ENCODE peak calls at places on chromosomes 11 and 22, in four cellular contexts. K is right atrium auricular region, Z is mesenchymal stem cell, R is neuronal stem cell. C is an unnamed sample.

GRCh38 chr11:66619080-66619554 is 2.7 kb downstream of the RBM14 start:
- DNase-seq in Z (peak), R (no peak), K (no peak), C (peak)

GRCh38 chr22:44497904-44498242 is at the start of gene RTL6:
- DNase-seq in R (no peak), K (no peak), Z (no peak), C (no peak)

GRCh38 chr11:115267228-115267627 is 237.0 kb downstream of the CADM1 start:
- DNase-seq in Z (no peak), R (no peak), K (no peak), C (no peak)

GRCh38 chr11:65539401-65540289 is 14.8 kb downstream of the SCYL1 start:
- DNase-seq in Z (no peak), K (no peak), R (no peak), C (no peak)

GRCh38 chr11:120793806-120794479 is 230.0 kb upstream of the TBCEL start:
- DNase-seq in Z (no peak), K (no peak), R (no peak), C (no peak)

GRCh38 chr22:17120281-17120680 is 879 bp downstream of the TMEM121B start:
- DNase-seq in Z (peak), R (peak), K (no peak), C (peak)

GRCh38 chr11:112401036-112401769 is 140.5 kb upstream of the PLET1 start:
- DNase-seq in K (no peak), Z (no peak), R (no peak), C (no peak)

GRCh38 chr11:75265851-75266531 is 25.4 kb downstream of the TPBGL start:
- DNase-seq in Z (no peak), K (no peak), R (no peak), C (peak)

GRCh38 chr11:44579172-44579804 is 13.8 kb downstream of the CD82 start:
- DNase-seq in K (no peak), R (no peak), Z (no peak), C (no peak)

GRCh38 chr11:82527185-82527584 is 206.5 kb downstream of the FAM181B start:
- DNase-seq in R (no peak), Z (no peak), K (no peak), C (no peak)

GRCh38 chr11:121965330-121965729 is 150.7 kb downstream of the BLID start:
- DNase-seq in K (no peak), Z (peak), R (no peak), C (peak)

GRCh38 chr11:200224-201003 is 6.8 kb downstream of the BET1L start:
- DNase-seq in R (no peak), Z (no peak), K (no peak), C (no peak)

GRCh38 chr11:44096360-44097188 is 1.1 kb downstream of the EXT2 start:
- DNase-seq in K (no peak), Z (peak), R (no peak), C (peak)

GRCh38 chr11:35951659-35952058 is 7.8 kb downstream of the LDLRAD3 start:
- DNase-seq in K (no peak), Z (no peak), R (no peak), C (no peak)

GRCh38 chr11:134533511-134533910 is 121.5 kb upstream of the B3GAT1 start:
- DNase-seq in R (no peak), Z (no peak), K (no peak), C (no peak)

GRCh38 chr22:44188986-44189630 is 8.4 kb downstream of the PARVG start:
- DNase-seq in K (no peak), Z (no peak), R (no peak), C (no peak)

GRCh38 chr11:44212128-44212527 is 97.8 kb downstream of the ALX4 start:
- DNase-seq in K (no peak), Z (no peak), R (no peak), C (no peak)

GRCh38 chr22:49099496-49100124 is 728.1 kb downstream of the BRD1 start:
- DNase-seq in K (no peak), R (no peak), Z (no peak), C (no peak)

GRCh38 chr11:28743101-28743550 is 634.9 kb downstream of the METTL15 start:
- DNase-seq in Z (peak), R (no peak), K (no peak), C (peak)

GRCh38 chr11:44899959-44900358 is 50.7 kb downstream of the TP53I11 start:
- DNase-seq in Z (peak), K (no peak), R (no peak), C (peak)

GRCh38 chr11:11290354-11290753 is 62.7 kb downstream of the CSNK2A3 start:
- DNase-seq in Z (no peak), R (no peak), K (no peak), C (no peak)

GRCh38 chr22:35547993-35548761 is 7.5 kb downstream of the RASD2 start:
- DNase-seq in K (no peak), R (no peak), Z (peak), C (no peak)

GRCh38 chr11:69297926-69298777 is 4.2 kb downstream of the MYEOV start:
- DNase-seq in R (no peak), Z (peak), K (peak), C (peak)

GRCh38 chr11:69295995-69296889 is 2.3 kb downstream of the MYEOV start:
- DNase-seq in Z (peak), R (no peak), K (peak), C (peak)

GRCh38 chr11:69297225-69297925 is 3.4 kb downstream of the MYEOV start:
- DNase-seq in K (peak), R (no peak), Z (peak), C (peak)

GRCh38 chr11:69295079-69295994 is 1.4 kb downstream of the MYEOV start:
- DNase-seq in K (no peak), Z (no peak), R (no peak), C (no peak)

DNA sequence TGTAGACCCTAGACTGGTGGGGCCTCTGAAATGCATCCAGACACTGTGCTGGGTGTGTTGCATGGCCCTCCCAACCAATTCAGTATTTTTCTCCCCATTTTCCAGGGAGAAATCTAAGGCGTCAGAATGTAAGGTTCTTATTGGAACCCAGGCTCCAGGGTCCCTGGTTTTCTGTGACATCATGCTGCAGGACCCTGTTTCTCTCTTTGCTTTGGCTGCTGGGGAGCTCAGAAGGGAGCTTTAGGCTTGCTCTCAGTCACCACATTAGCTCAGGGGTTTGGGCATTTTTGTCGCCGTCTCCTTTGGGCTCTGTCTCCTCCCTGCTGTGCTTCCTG is 2.9 kb downstream of the MYEOV start:
- DNase-seq in R (no peak), Z (no peak), K (no peak), C (no peak)
- H3K4me3 ChIP-seq in R (no peak), Z (no peak), K (no peak), C (peak)

GRCh38 chr11:17389205-17389956 is 922 bp upstream of the KCNJ11 start:
- DNase-seq in K (no peak), Z (peak), R (peak), C (peak)
- H3K4me3 ChIP-seq in K (peak), Z (peak), R (peak), C (peak)

GRCh38 chr11:47235163-47235562 is 13.5 kb downstream of the ACP2 start:
- DNase-seq in K (no peak), Z (no peak), R (no peak), C (no peak)

GRCh38 chr11:47233051-47233450 is 15.6 kb downstream of the ACP2 start:
- DNase-seq in K (no peak), Z (no peak), R (no peak), C (no peak)

GRCh38 chr11:47236482-47236881 is 12.1 kb downstream of the ACP2 start:
- DNase-seq in K (no peak), R (no peak), Z (peak), C (peak)

GRCh38 chr11:47233989-47234668 is 14.5 kb downstream of the ACP2 start:
- DNase-seq in K (no peak), R (no peak), Z (peak), C (peak)

GRCh38 chr11:47234669-47235075 is 13.9 kb downstream of the ACP2 start:
- DNase-seq in K (no peak), R (no peak), Z (no peak), C (peak)
- H3K4me3 ChIP-seq in K (no peak), R (no peak), Z (no peak), C (no peak)

DNA sequence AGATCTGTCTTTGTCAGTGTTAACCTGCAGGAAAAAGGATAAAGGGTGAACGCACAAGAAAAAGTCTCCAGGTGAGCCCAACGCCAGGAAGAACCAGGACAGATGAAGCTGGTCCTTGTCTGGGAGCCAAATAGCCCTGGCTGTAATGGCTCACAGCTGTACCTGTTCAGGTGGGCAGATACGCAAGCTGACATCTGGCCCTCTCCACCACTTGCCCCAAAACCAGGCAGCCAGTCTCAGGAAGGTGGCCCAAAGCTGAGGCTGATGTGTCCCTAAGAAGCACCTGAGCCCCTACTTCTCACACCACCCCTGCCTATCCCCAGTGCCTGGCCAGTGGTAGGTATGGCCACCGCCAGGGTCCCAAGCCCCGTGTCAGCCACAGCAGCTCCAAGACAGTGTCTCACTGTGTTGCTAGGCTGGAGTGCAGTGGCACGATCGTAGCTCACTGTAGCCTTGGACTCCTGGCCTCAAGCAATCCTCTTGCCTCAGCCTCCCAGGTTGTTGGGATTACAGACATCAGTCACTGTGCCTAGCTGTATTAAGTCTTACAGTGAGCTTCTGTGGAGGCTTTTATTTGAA is 14.8 kb downstream of the TOP3B start:
- DNase-seq in Z (no peak), K (no peak), R (no peak), C (no peak)
- H3K4me3 ChIP-seq in Z (no peak), K (no peak), R (no peak), C (no peak)

DNA sequence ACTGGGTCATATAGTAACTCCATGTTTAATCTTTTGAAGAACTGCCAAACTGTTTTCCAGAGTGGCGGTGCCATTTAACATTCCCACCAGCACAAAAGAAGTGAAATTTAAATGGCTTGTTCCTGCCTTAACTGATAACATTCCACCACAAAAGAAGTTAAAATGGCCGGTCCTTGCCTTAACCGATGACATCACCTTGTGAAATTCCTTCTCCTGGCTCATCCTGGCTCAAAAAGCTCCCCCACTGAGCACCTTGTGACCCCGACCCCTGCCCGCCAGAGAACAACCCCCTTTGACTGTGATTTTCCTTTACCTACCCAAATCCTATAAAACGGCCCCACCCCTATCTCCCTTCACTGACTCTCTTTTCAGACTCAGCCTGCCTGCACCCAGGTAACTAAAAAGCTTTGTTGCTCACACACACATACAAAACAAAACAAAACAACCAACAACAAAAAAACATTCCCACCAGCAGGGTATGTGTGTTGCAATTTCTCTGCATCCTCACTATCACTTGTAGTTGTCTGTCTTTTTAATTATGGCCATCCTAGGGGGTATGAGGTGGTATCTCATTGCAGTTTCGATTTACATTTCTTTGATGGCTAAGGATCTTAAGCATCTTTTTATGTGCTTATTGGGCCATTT is 109.0 kb downstream of the FAR1 start:
- DNase-seq in Z (no peak), R (no peak), K (no peak), C (no peak)
- H3K4me3 ChIP-seq in Z (no peak), R (no peak), K (no peak), C (no peak)

GRCh38 chr22:30307026-30307574 is 17.8 kb upstream of the CASTOR1 start:
- DNase-seq in R (no peak), K (no peak), Z (no peak), C (no peak)

GRCh38 chr22:30306629-30307016 is 17.3 kb upstream of the CASTOR1 start:
- DNase-seq in K (no peak), R (no peak), Z (no peak), C (no peak)

GRCh38 chr22:30304495-30305244 is 15.4 kb upstream of the CASTOR1 start:
- DNase-seq in R (no peak), K (no peak), Z (no peak), C (no peak)

GRCh38 chr22:30305906-30306628 is 16.8 kb upstream of the CASTOR1 start:
- DNase-seq in Z (no peak), R (no peak), K (no peak), C (no peak)

GRCh38 chr22:30305519-30305905 is 16.2 kb upstream of the CASTOR1 start:
- DNase-seq in Z (peak), R (no peak), K (peak), C (peak)
- H3K4me3 ChIP-seq in Z (no peak), R (no peak), K (no peak), C (no peak)

GRCh38 chr11:117878314-117878938 is 2.0 kb upstream of the FXYD6 start:
- DNase-seq in Z (peak), R (no peak), K (peak), C (no peak)

GRCh38 chr11:117876049-117876340 is 463 bp downstream of the FXYD6 start:
- DNase-seq in K (no peak), R (no peak), Z (peak), C (no peak)

GRCh38 chr11:117875397-117876048 is 935 bp downstream of the FXYD6 start:
- DNase-seq in R (no peak), K (no peak), Z (peak), C (no peak)

GRCh38 chr11:117876341-117877119 is at the start of gene FXYD6:
- DNase-seq in R (peak), K (peak), Z (peak), C (no peak)

DNA sequence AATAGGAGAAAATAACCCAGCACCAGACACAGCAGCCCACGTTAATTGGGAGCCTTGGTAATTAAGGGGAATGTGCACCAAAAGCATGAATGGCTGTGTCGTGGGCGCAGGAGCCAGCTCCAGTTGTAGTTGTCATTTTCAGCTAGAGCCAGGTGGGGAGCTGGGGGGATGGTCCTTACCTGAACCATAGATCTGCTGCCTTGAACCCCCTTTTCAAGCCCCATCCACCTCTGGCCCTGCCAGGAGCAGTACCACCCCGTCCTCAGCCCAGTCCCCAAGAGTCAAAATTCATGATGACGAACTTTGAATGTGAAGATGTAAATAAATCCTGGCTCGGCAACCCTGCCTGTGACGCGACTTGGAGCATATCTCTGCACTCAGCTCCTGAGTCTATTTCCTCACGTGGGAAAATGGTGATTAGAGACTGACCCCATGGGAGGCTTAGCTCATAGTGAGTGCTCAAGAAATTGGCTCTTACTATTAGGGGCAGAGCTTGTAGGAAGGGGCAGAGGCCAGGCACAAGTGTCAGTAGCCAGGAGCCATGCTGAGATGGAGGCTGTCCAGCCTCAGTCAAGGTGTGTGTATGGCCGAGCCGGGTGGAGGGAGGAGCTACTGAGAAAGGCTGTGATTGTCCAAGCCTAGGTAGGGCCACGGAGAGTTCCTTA is 794 bp upstream of the FXYD6 start:
- DNase-seq in R (no peak), K (peak), Z (peak), C (no peak)
- H3K4me3 ChIP-seq in R (peak), K (peak), Z (peak), C (no peak)

GRCh38 chr22:29700949-29701927 is 18.6 kb upstream of the CABP7 start:
- DNase-seq in R (no peak), K (no peak), Z (peak), C (peak)

GRCh38 chr22:29703595-29704195 is 16.1 kb upstream of the CABP7 start:
- DNase-seq in Z (no peak), R (no peak), K (no peak), C (no peak)

GRCh38 chr22:29704528-29705285 is 15.1 kb upstream of the CABP7 start:
- DNase-seq in K (no peak), R (no peak), Z (peak), C (peak)

GRCh38 chr22:29702025-29702930 is 17.5 kb upstream of the CABP7 start:
- DNase-seq in Z (no peak), R (no peak), K (no peak), C (no peak)

DNA sequence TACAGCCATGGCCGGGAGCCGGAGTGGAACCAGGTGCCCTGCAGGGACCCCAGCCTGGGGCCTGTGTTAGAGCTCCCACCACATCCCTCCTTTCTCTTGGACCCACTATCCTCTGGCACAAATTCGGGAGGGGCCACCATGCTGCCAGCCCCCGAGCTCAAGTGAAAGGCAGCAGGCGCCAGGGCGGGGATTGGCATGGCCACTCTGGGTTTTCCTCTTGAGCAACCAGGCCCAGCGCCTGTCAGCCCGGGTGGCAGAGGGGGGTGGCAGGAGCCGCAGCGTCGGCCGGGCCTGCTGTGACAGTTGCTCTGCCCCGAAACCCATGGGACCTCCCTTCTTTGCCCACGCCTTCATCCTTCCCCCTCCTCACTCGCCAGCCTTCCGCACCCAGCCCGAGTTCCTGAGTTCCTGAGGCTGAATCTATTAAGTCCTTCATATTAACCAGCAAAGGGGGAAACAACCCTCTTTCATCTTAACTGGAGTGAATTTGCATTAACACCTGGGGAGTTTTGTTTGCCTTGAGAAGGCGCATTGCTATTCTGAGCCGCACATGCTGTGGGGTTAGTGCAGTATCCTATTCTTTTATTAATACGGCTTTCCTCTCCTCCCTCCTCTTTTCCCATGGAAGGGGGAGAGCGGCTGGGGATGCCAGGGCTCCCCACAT is 16.7 kb upstream of the CABP7 start:
- DNase-seq in K (no peak), R (no peak), Z (no peak), C (no peak)
- H3K4me3 ChIP-seq in K (no peak), R (no peak), Z (peak), C (no peak)